ENCODE peak calls at places on chromosomes 6 and 20, in five cellular contexts. A is GM06990, K is fibroblast of mammary gland, I is AG09309, L is AG04450. Q is an unnamed sample.

GRCh38 chr6:13273931-13274706 is 54.2 kb downstream of the TBC1D7 start:
- DNase-seq in A (peak), K (no peak), I (no peak), L (no peak), Q (peak)

GRCh38 chr20:56517211-56517610 is 7.3 kb upstream of the FAM209A start:
- DNase-seq in A (no peak), K (no peak), I (no peak), L (no peak), Q (no peak)

GRCh38 chr6:138162104-138162946 is 586 bp downstream of the ARFGEF3 start:
- DNase-seq in A (no peak), K (no peak), I (no peak), L (no peak), Q (peak)

GRCh38 chr20:47160992-47161391 is 195.5 kb downstream of the ZMYND8 start:
- DNase-seq in A (no peak), K (no peak), I (no peak), L (no peak), Q (no peak)

GRCh38 chr6:31202259-31203166 is 32.0 kb upstream of the POU5F1 start:
- DNase-seq in A (no peak), K (no peak), I (no peak), L (no peak), Q (no peak)

GRCh38 chr6:137904822-137905617 is 38.0 kb downstream of the TNFAIP3 start:
- DNase-seq in A (peak), K (no peak), I (no peak), L (no peak), Q (peak)

GRCh38 chr6:88004707-88005106 is 42.9 kb upstream of the SPACA1 start:
- DNase-seq in A (no peak), K (no peak), I (no peak), L (no peak), Q (no peak)

GRCh38 chr6:133641111-133641510 is 247.8 kb upstream of the TCF21 start:
- DNase-seq in A (no peak), K (no peak), I (no peak), L (no peak), Q (no peak)

GRCh38 chr6:56671651-56672461 is 29.2 kb upstream of the DST start:
- DNase-seq in A (no peak), K (peak), I (no peak), L (no peak), Q (no peak)

GRCh38 chr20:39600156-39600555 is 638.0 kb downstream of the DHX35 start:
- DNase-seq in A (no peak), K (no peak), I (no peak), L (no peak), Q (no peak)

GRCh38 chr6:56802570-56802969 is 152.3 kb upstream of the BEND6 start:
- DNase-seq in A (no peak), K (peak), I (no peak), L (no peak), Q (no peak)

GRCh38 chr6:79168695-79168980 is 65.8 kb downstream of the HMGN3 start:
- DNase-seq in A (no peak), K (peak), I (no peak), L (no peak), Q (no peak)

GRCh38 chr6:35181313-35181932 is 32.3 kb upstream of the SCUBE3 start:
- DNase-seq in A (no peak), K (peak), I (peak), L (no peak), Q (no peak)

GRCh38 chr6:134741193-134741521 is 208.7 kb downstream of the ALDH8A1 start:
- DNase-seq in A (no peak), K (no peak), I (no peak), L (no peak), Q (no peak)
- TF ChIP-seq CTCF in A (peak), K (no peak), I (no peak), L (no peak), Q (no peak)

GRCh38 chr6:153096031-153096430 is 35.1 kb downstream of the RGS17 start:
- DNase-seq in A (no peak), K (peak), I (no peak), L (no peak), Q (no peak)
- TF ChIP-seq CTCF in A (no peak), K (no peak), I (no peak), L (no peak), Q (no peak)

GRCh38 chr6:46862381-46862780 is 59.4 kb downstream of the ADGRF5 start:
- DNase-seq in A (no peak), K (no peak), I (no peak), L (no peak), Q (no peak)
- TF ChIP-seq CTCF in A (no peak), K (no peak), I (no peak), L (no peak), Q (no peak)

DNA sequence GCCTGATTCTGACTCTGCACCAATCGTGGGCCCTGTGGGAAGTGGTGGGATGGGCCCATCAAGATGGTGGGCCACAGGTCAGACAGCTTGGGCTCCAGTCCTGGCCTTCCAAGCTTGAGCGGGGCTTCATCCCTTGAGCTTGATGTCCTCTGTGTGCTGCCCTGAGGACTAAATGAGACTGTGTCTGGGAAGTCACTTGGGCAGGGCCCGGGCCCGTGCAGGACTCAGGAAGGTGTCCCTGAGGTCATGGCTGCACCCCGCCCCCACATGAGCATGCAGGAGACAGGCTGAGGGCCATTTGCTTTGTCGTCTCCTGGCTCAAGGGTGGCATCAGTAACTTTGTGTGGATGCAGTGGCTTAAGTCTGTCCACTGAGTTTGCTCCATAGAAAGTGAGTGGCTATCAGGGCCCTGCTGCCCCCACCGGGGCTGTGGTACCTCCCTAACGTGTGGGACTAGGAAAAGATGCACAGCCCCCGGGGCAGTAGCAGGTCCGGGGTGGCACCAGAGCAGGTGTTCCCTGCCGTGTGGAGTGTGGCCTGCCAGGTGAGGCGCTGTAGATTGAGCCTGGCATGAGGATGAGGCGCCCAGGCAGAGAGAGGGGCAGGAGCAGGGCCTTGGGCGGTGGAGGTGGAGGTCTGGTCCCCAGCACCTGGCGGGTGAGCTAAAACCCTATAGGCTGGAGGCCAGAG is 298.6 kb downstream of the TAF4 start:
- DNase-seq in A (no peak), K (no peak), I (no peak), L (no peak), Q (no peak)
- TF ChIP-seq CTCF in A (no peak), K (no peak), I (no peak), L (no peak), Q (no peak)

DNA sequence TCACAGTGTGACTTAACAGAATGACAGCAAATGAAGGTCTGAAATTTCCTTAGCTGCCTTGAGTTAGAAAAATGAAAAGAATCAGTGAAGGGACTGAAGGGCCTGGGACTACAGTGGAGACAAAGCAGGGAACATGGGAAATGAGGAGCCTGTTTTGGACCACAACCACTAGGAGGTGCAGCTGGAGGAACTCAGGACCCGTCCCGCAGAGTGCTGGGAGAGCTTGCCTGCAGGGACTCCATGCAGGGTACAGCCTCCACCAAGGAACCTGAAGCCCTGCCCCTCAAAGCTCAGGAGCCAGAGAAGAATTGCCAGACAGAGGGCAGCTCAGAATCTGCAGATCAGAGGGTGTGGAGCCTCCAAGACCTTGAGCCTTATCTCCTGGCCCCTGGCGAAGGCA is 50.7 kb downstream of the LRFN2 start:
- DNase-seq in A (no peak), K (no peak), I (no peak), L (no peak), Q (no peak)
- TF ChIP-seq CTCF in A (no peak), K (peak), I (peak), L (peak), Q (no peak)

GRCh38 chr6:7216941-7217621 is 95.9 kb downstream of the SSR1 start:
- DNase-seq in A (no peak), K (no peak), I (no peak), L (no peak), Q (no peak)
- TF ChIP-seq CTCF in A (no peak), K (peak), I (no peak), L (peak), Q (no peak)

GRCh38 chr20:36493013-36493800 is 48.1 kb upstream of the MYL9 start:
- DNase-seq in A (no peak), K (no peak), I (no peak), L (no peak), Q (no peak)
- TF ChIP-seq CTCF in A (peak), K (peak), I (peak), L (peak), Q (peak)

GRCh38 chr6:43666181-43666920 is 21.2 kb downstream of the MRPS18A start:
- DNase-seq in A (no peak), K (no peak), I (no peak), L (no peak), Q (no peak)

GRCh38 chr6:43669922-43670622 is 17.5 kb downstream of the MRPS18A start:
- DNase-seq in A (no peak), K (peak), I (no peak), L (no peak), Q (peak)

GRCh38 chr6:43667245-43668150 is 20.1 kb downstream of the MRPS18A start:
- DNase-seq in A (peak), K (peak), I (no peak), L (no peak), Q (peak)

GRCh38 chr6:43669050-43669921 is 18.3 kb downstream of the MRPS18A start:
- DNase-seq in A (no peak), K (peak), I (no peak), L (no peak), Q (no peak)

DNA sequence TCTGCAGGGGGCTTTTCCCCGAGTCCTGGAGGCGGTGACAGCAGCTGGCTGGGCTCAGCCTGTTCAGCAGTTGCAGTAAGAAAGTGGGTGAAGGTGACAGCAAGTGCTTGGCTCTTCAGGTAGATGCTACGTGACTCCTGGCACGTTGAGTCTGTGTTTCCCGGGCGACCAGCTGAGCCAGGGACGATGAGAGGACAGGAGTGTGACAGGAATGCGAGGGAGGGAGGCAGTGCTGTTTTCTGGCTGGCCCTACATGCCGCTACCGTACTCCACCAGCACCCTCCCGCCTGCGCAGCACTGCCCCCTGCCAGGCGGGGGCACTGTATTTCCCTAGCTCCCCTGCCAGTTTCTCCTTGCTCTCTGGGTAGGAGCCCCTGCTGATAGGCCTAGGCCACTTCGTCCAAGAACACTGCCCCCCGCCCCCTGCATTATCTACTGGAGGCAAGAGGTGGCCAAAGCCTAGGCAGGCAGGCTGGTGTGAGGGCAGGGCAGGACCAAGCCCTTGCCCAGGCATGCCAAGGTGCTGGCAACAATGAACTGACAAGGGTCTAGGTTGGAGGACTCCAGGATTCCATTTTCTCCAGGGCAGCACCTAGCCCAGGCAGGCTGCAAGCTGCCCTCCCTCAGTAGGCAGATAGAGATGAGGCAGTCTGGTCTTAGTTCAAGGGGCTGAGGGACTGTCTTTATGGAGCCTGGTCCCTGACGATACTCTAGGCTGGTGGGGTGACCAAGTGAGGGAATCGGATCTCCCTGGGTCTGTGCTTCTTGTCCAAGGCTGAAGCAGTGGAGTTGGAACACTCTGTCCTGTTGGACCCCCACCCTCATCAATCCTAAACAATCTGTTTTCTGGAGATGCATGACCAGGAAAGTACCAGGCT is 19.2 kb downstream of the MRPS18A start:
- DNase-seq in A (peak), K (peak), I (no peak), L (no peak), Q (peak)
- TF ChIP-seq CTCF in A (peak), K (peak), I (peak), L (peak), Q (peak)

GRCh38 chr6:152118678-152119077 is 311.2 kb downstream of the ESR1 start:
- DNase-seq in A (no peak), K (no peak), I (no peak), L (no peak), Q (no peak)
- TF ChIP-seq CTCF in A (no peak), K (no peak), I (no peak), L (no peak), Q (no peak)